ENCODE peak calls at places on chromosome 4, in nine cellular contexts. One of them, this sample, is unnamed.

GRCh38 chr4:89283226-89283974 is 24.2 kb downstream of the GPRIN3 start:
- DNase-seq in naive thymus-derived CD4-positive, alpha-beta T cell: peak
- DNase-seq in ACHN: no peak
- DNase-seq in NCI-H1694 treated with DMSO at 0.1 percent for 48 hours: no peak
- DNase-seq in dorsolateral prefrontal cortex: no peak
- DNase-seq in GM10248: no peak
- DNase-seq in endothelial cell: no peak
- DNase-seq in right lobe of liver: no peak
- DNase-seq in activated CD4-positive, alpha-beta T cell treated with anti-CD3 and anti-CD28 coated beads for 24 hours: no peak
- DNase-seq in this sample: no peak

GRCh38 chr4:4912155-4912554 is 52.7 kb downstream of the MSX1 start:
- DNase-seq in endothelial cell: no peak
- DNase-seq in NCI-H1694 treated with DMSO at 0.1 percent for 48 hours: no peak
- DNase-seq in GM10248: no peak
- DNase-seq in activated CD4-positive, alpha-beta T cell treated with anti-CD3 and anti-CD28 coated beads for 24 hours: no peak
- DNase-seq in right lobe of liver: no peak
- DNase-seq in ACHN: no peak
- DNase-seq in naive thymus-derived CD4-positive, alpha-beta T cell: no peak
- DNase-seq in dorsolateral prefrontal cortex: no peak
- DNase-seq in this sample: no peak

GRCh38 chr4:47367761-47368160 is 95.7 kb downstream of the COMMD8 start:
- DNase-seq in NCI-H1694 treated with DMSO at 0.1 percent for 48 hours: no peak
- DNase-seq in GM10248: no peak
- DNase-seq in naive thymus-derived CD4-positive, alpha-beta T cell: no peak
- DNase-seq in activated CD4-positive, alpha-beta T cell treated with anti-CD3 and anti-CD28 coated beads for 24 hours: no peak
- DNase-seq in right lobe of liver: no peak
- DNase-seq in dorsolateral prefrontal cortex: no peak
- DNase-seq in ACHN: no peak
- DNase-seq in endothelial cell: no peak
- DNase-seq in this sample: no peak

GRCh38 chr4:44002368-44002767 is 446.2 kb downstream of the KCTD8 start:
- DNase-seq in GM10248: no peak
- DNase-seq in dorsolateral prefrontal cortex: no peak
- DNase-seq in ACHN: no peak
- DNase-seq in right lobe of liver: no peak
- DNase-seq in activated CD4-positive, alpha-beta T cell treated with anti-CD3 and anti-CD28 coated beads for 24 hours: no peak
- DNase-seq in NCI-H1694 treated with DMSO at 0.1 percent for 48 hours: no peak
- DNase-seq in naive thymus-derived CD4-positive, alpha-beta T cell: no peak
- DNase-seq in endothelial cell: no peak
- DNase-seq in this sample: no peak

GRCh38 chr4:163493643-163494359 is 689 bp upstream of the TMA16 start:
- DNase-seq in GM10248: peak
- DNase-seq in naive thymus-derived CD4-positive, alpha-beta T cell: no peak
- DNase-seq in right lobe of liver: peak
- DNase-seq in activated CD4-positive, alpha-beta T cell treated with anti-CD3 and anti-CD28 coated beads for 24 hours: no peak
- DNase-seq in NCI-H1694 treated with DMSO at 0.1 percent for 48 hours: no peak
- DNase-seq in ACHN: no peak
- DNase-seq in dorsolateral prefrontal cortex: peak
- DNase-seq in endothelial cell: no peak
- DNase-seq in this sample: no peak

GRCh38 chr4:138751290-138751689 is 264.3 kb upstream of the NOCT start:
- DNase-seq in right lobe of liver: no peak
- DNase-seq in activated CD4-positive, alpha-beta T cell treated with anti-CD3 and anti-CD28 coated beads for 24 hours: no peak
- DNase-seq in GM10248: no peak
- DNase-seq in naive thymus-derived CD4-positive, alpha-beta T cell: no peak
- DNase-seq in dorsolateral prefrontal cortex: no peak
- DNase-seq in NCI-H1694 treated with DMSO at 0.1 percent for 48 hours: no peak
- DNase-seq in ACHN: no peak
- DNase-seq in endothelial cell: no peak
- DNase-seq in this sample: no peak

GRCh38 chr4:153950100-153950979 is 161.5 kb upstream of the SFRP2 start:
- DNase-seq in ACHN: no peak
- DNase-seq in endothelial cell: no peak
- DNase-seq in GM10248: no peak
- DNase-seq in dorsolateral prefrontal cortex: no peak
- DNase-seq in right lobe of liver: no peak
- DNase-seq in NCI-H1694 treated with DMSO at 0.1 percent for 48 hours: no peak
- DNase-seq in activated CD4-positive, alpha-beta T cell treated with anti-CD3 and anti-CD28 coated beads for 24 hours: no peak
- DNase-seq in naive thymus-derived CD4-positive, alpha-beta T cell: peak
- DNase-seq in this sample: no peak

GRCh38 chr4:174156239-174156826 is 127.1 kb downstream of the FBXO8 start:
- DNase-seq in NCI-H1694 treated with DMSO at 0.1 percent for 48 hours: peak
- DNase-seq in ACHN: peak
- DNase-seq in right lobe of liver: no peak
- DNase-seq in GM10248: peak
- DNase-seq in activated CD4-positive, alpha-beta T cell treated with anti-CD3 and anti-CD28 coated beads for 24 hours: no peak
- DNase-seq in dorsolateral prefrontal cortex: no peak
- DNase-seq in endothelial cell: no peak
- DNase-seq in naive thymus-derived CD4-positive, alpha-beta T cell: no peak
- DNase-seq in this sample: no peak

GRCh38 chr4:158020175-158020574 is 152.7 kb downstream of the GASK1B start:
- DNase-seq in activated CD4-positive, alpha-beta T cell treated with anti-CD3 and anti-CD28 coated beads for 24 hours: no peak
- DNase-seq in dorsolateral prefrontal cortex: no peak
- DNase-seq in endothelial cell: no peak
- DNase-seq in ACHN: peak
- DNase-seq in GM10248: no peak
- DNase-seq in naive thymus-derived CD4-positive, alpha-beta T cell: no peak
- DNase-seq in right lobe of liver: no peak
- DNase-seq in NCI-H1694 treated with DMSO at 0.1 percent for 48 hours: no peak
- DNase-seq in this sample: peak

GRCh38 chr4:7607156-7607910 is 172.6 kb upstream of the PSAPL1 start:
- DNase-seq in ACHN: no peak
- DNase-seq in right lobe of liver: no peak
- DNase-seq in GM10248: no peak
- DNase-seq in dorsolateral prefrontal cortex: no peak
- DNase-seq in endothelial cell: no peak
- DNase-seq in NCI-H1694 treated with DMSO at 0.1 percent for 48 hours: no peak
- DNase-seq in naive thymus-derived CD4-positive, alpha-beta T cell: no peak
- DNase-seq in activated CD4-positive, alpha-beta T cell treated with anti-CD3 and anti-CD28 coated beads for 24 hours: no peak
- DNase-seq in this sample: no peak

GRCh38 chr4:188960411-188961093 is 821.3 kb downstream of the TRIML1 start:
- DNase-seq in GM10248: no peak
- DNase-seq in NCI-H1694 treated with DMSO at 0.1 percent for 48 hours: no peak
- DNase-seq in dorsolateral prefrontal cortex: no peak
- DNase-seq in naive thymus-derived CD4-positive, alpha-beta T cell: no peak
- DNase-seq in activated CD4-positive, alpha-beta T cell treated with anti-CD3 and anti-CD28 coated beads for 24 hours: no peak
- DNase-seq in right lobe of liver: no peak
- DNase-seq in endothelial cell: no peak
- DNase-seq in ACHN: no peak
- DNase-seq in this sample: no peak

GRCh38 chr4:189087981-189088380 is 852.7 kb upstream of the FRG1 start:
- DNase-seq in NCI-H1694 treated with DMSO at 0.1 percent for 48 hours: no peak
- DNase-seq in activated CD4-positive, alpha-beta T cell treated with anti-CD3 and anti-CD28 coated beads for 24 hours: no peak
- DNase-seq in naive thymus-derived CD4-positive, alpha-beta T cell: no peak
- DNase-seq in dorsolateral prefrontal cortex: no peak
- DNase-seq in endothelial cell: no peak
- DNase-seq in ACHN: peak
- DNase-seq in right lobe of liver: no peak
- DNase-seq in GM10248: no peak
- DNase-seq in this sample: no peak

GRCh38 chr4:133186210-133186609 is 37.1 kb downstream of the PCDH10 start:
- DNase-seq in NCI-H1694 treated with DMSO at 0.1 percent for 48 hours: no peak
- DNase-seq in endothelial cell: no peak
- DNase-seq in activated CD4-positive, alpha-beta T cell treated with anti-CD3 and anti-CD28 coated beads for 24 hours: no peak
- DNase-seq in GM10248: no peak
- DNase-seq in ACHN: no peak
- DNase-seq in dorsolateral prefrontal cortex: no peak
- DNase-seq in right lobe of liver: no peak
- DNase-seq in naive thymus-derived CD4-positive, alpha-beta T cell: no peak
- DNase-seq in this sample: no peak

GRCh38 chr4:40995850-40996249 is 218.5 kb downstream of the APBB2 start:
- DNase-seq in ACHN: peak
- DNase-seq in naive thymus-derived CD4-positive, alpha-beta T cell: no peak
- DNase-seq in endothelial cell: no peak
- DNase-seq in GM10248: no peak
- DNase-seq in right lobe of liver: no peak
- DNase-seq in NCI-H1694 treated with DMSO at 0.1 percent for 48 hours: no peak
- DNase-seq in dorsolateral prefrontal cortex: no peak
- DNase-seq in activated CD4-positive, alpha-beta T cell treated with anti-CD3 and anti-CD28 coated beads for 24 hours: no peak
- DNase-seq in this sample: no peak

GRCh38 chr4:30721353-30722091 is 1.4 kb downstream of the PCDH7 start:
- DNase-seq in activated CD4-positive, alpha-beta T cell treated with anti-CD3 and anti-CD28 coated beads for 24 hours: no peak
- DNase-seq in ACHN: no peak
- DNase-seq in right lobe of liver: peak
- DNase-seq in endothelial cell: peak
- DNase-seq in GM10248: peak
- DNase-seq in NCI-H1694 treated with DMSO at 0.1 percent for 48 hours: no peak
- DNase-seq in naive thymus-derived CD4-positive, alpha-beta T cell: no peak
- DNase-seq in dorsolateral prefrontal cortex: peak
- DNase-seq in this sample: peak

GRCh38 chr4:90960840-90961239 is 833.6 kb downstream of the CCSER1 start:
- DNase-seq in endothelial cell: no peak
- DNase-seq in right lobe of liver: no peak
- DNase-seq in activated CD4-positive, alpha-beta T cell treated with anti-CD3 and anti-CD28 coated beads for 24 hours: no peak
- DNase-seq in dorsolateral prefrontal cortex: no peak
- DNase-seq in GM10248: no peak
- DNase-seq in naive thymus-derived CD4-positive, alpha-beta T cell: no peak
- DNase-seq in NCI-H1694 treated with DMSO at 0.1 percent for 48 hours: no peak
- DNase-seq in ACHN: no peak
- DNase-seq in this sample: no peak

GRCh38 chr4:38195911-38196310 is 235.7 kb downstream of the PTTG2 start:
- DNase-seq in endothelial cell: no peak
- DNase-seq in naive thymus-derived CD4-positive, alpha-beta T cell: no peak
- DNase-seq in GM10248: no peak
- DNase-seq in dorsolateral prefrontal cortex: no peak
- DNase-seq in activated CD4-positive, alpha-beta T cell treated with anti-CD3 and anti-CD28 coated beads for 24 hours: no peak
- DNase-seq in right lobe of liver: no peak
- DNase-seq in ACHN: no peak
- DNase-seq in NCI-H1694 treated with DMSO at 0.1 percent for 48 hours: no peak
- DNase-seq in this sample: no peak

GRCh38 chr4:168074861-168075260 is 17.5 kb upstream of the ANXA10 start:
- DNase-seq in GM10248: no peak
- DNase-seq in NCI-H1694 treated with DMSO at 0.1 percent for 48 hours: no peak
- DNase-seq in activated CD4-positive, alpha-beta T cell treated with anti-CD3 and anti-CD28 coated beads for 24 hours: no peak
- DNase-seq in ACHN: no peak
- DNase-seq in naive thymus-derived CD4-positive, alpha-beta T cell: no peak
- DNase-seq in endothelial cell: no peak
- DNase-seq in dorsolateral prefrontal cortex: no peak
- DNase-seq in right lobe of liver: no peak
- DNase-seq in this sample: no peak

GRCh38 chr4:130419576-130419975 is 1323.6 kb downstream of the C4orf33 start:
- DNase-seq in dorsolateral prefrontal cortex: no peak
- DNase-seq in right lobe of liver: no peak
- DNase-seq in naive thymus-derived CD4-positive, alpha-beta T cell: no peak
- DNase-seq in endothelial cell: no peak
- DNase-seq in ACHN: no peak
- DNase-seq in GM10248: no peak
- DNase-seq in activated CD4-positive, alpha-beta T cell treated with anti-CD3 and anti-CD28 coated beads for 24 hours: no peak
- DNase-seq in NCI-H1694 treated with DMSO at 0.1 percent for 48 hours: no peak
- DNase-seq in this sample: no peak

GRCh38 chr4:53730431-53730830 is 139.1 kb upstream of the LNX1 start:
- DNase-seq in activated CD4-positive, alpha-beta T cell treated with anti-CD3 and anti-CD28 coated beads for 24 hours: no peak
- DNase-seq in dorsolateral prefrontal cortex: no peak
- DNase-seq in ACHN: no peak
- DNase-seq in GM10248: no peak
- DNase-seq in endothelial cell: no peak
- DNase-seq in NCI-H1694 treated with DMSO at 0.1 percent for 48 hours: no peak
- DNase-seq in right lobe of liver: no peak
- DNase-seq in naive thymus-derived CD4-positive, alpha-beta T cell: no peak
- DNase-seq in this sample: no peak

GRCh38 chr4:70706516-70706915 is 15.2 kb upstream of the RUFY3 start:
- DNase-seq in GM10248: no peak
- DNase-seq in naive thymus-derived CD4-positive, alpha-beta T cell: no peak
- DNase-seq in NCI-H1694 treated with DMSO at 0.1 percent for 48 hours: no peak
- DNase-seq in dorsolateral prefrontal cortex: no peak
- DNase-seq in endothelial cell: no peak
- DNase-seq in activated CD4-positive, alpha-beta T cell treated with anti-CD3 and anti-CD28 coated beads for 24 hours: no peak
- DNase-seq in right lobe of liver: no peak
- DNase-seq in ACHN: peak
- DNase-seq in this sample: no peak

GRCh38 chr4:145735330-145735638 is 55.3 kb downstream of the C4orf51 start:
- DNase-seq in naive thymus-derived CD4-positive, alpha-beta T cell: no peak
- DNase-seq in right lobe of liver: no peak
- DNase-seq in ACHN: peak
- DNase-seq in NCI-H1694 treated with DMSO at 0.1 percent for 48 hours: no peak
- DNase-seq in activated CD4-positive, alpha-beta T cell treated with anti-CD3 and anti-CD28 coated beads for 24 hours: no peak
- DNase-seq in GM10248: no peak
- DNase-seq in endothelial cell: no peak
- DNase-seq in dorsolateral prefrontal cortex: no peak
- DNase-seq in this sample: no peak

GRCh38 chr4:127632420-127633403 is at the start of gene INTU:
- DNase-seq in right lobe of liver: peak
- DNase-seq in dorsolateral prefrontal cortex: peak
- DNase-seq in naive thymus-derived CD4-positive, alpha-beta T cell: no peak
- DNase-seq in ACHN: peak
- DNase-seq in activated CD4-positive, alpha-beta T cell treated with anti-CD3 and anti-CD28 coated beads for 24 hours: no peak
- DNase-seq in NCI-H1694 treated with DMSO at 0.1 percent for 48 hours: peak
- DNase-seq in GM10248: peak
- DNase-seq in endothelial cell: peak
- DNase-seq in this sample: peak

GRCh38 chr4:7910721-7911015 is 29.0 kb downstream of the AFAP1 start:
- DNase-seq in GM10248: no peak
- DNase-seq in right lobe of liver: no peak
- DNase-seq in ACHN: no peak
- DNase-seq in NCI-H1694 treated with DMSO at 0.1 percent for 48 hours: no peak
- DNase-seq in endothelial cell: no peak
- DNase-seq in dorsolateral prefrontal cortex: no peak
- DNase-seq in naive thymus-derived CD4-positive, alpha-beta T cell: no peak
- DNase-seq in activated CD4-positive, alpha-beta T cell treated with anti-CD3 and anti-CD28 coated beads for 24 hours: no peak
- DNase-seq in this sample: no peak

GRCh38 chr4:122712782-122713181 is 19.7 kb upstream of the BBS12 start:
- DNase-seq in right lobe of liver: no peak
- DNase-seq in endothelial cell: no peak
- DNase-seq in NCI-H1694 treated with DMSO at 0.1 percent for 48 hours: no peak
- DNase-seq in naive thymus-derived CD4-positive, alpha-beta T cell: no peak
- DNase-seq in dorsolateral prefrontal cortex: no peak
- DNase-seq in activated CD4-positive, alpha-beta T cell treated with anti-CD3 and anti-CD28 coated beads for 24 hours: no peak
- DNase-seq in GM10248: no peak
- DNase-seq in ACHN: no peak
- DNase-seq in this sample: no peak

GRCh38 chr4:158484173-158484885 is 37.4 kb upstream of the RXFP1 start:
- DNase-seq in right lobe of liver: no peak
- DNase-seq in endothelial cell: no peak
- DNase-seq in naive thymus-derived CD4-positive, alpha-beta T cell: no peak
- DNase-seq in activated CD4-positive, alpha-beta T cell treated with anti-CD3 and anti-CD28 coated beads for 24 hours: no peak
- DNase-seq in dorsolateral prefrontal cortex: no peak
- DNase-seq in ACHN: no peak
- DNase-seq in NCI-H1694 treated with DMSO at 0.1 percent for 48 hours: no peak
- DNase-seq in GM10248: no peak
- DNase-seq in this sample: no peak

GRCh38 chr4:106763044-106763443 is 273.1 kb downstream of the DKK2 start:
- DNase-seq in endothelial cell: no peak
- DNase-seq in right lobe of liver: no peak
- DNase-seq in dorsolateral prefrontal cortex: no peak
- DNase-seq in NCI-H1694 treated with DMSO at 0.1 percent for 48 hours: no peak
- DNase-seq in activated CD4-positive, alpha-beta T cell treated with anti-CD3 and anti-CD28 coated beads for 24 hours: no peak
- DNase-seq in GM10248: no peak
- DNase-seq in ACHN: no peak
- DNase-seq in naive thymus-derived CD4-positive, alpha-beta T cell: no peak
- DNase-seq in this sample: peak

This sample was measured in sigmoid colon.